ENCODE peak calls at places on chromosomes 12 and 14, in seven cellular contexts. Q is aorta, Z is brain microvascular endothelial cell, T is esophagus muscularis mucosa, F is adipocyte, K is pancreas, N is H7. R is an unnamed sample.

GRCh38 chr12:46430340-46430948 is 57.9 kb upstream of the SLC38A2 start:
- DNase-seq in Q (no peak), Z (peak; percentile 81), T (no peak), F (peak; percentile 76), K (no peak), N (no peak), R (no peak)

GRCh38 chr12:95820096-95820703 is 29.6 kb upstream of the NTN4 start:
- DNase-seq in Q (no peak), Z (peak; percentile 49), T (no peak), F (peak; percentile 80), K (no peak), N (peak; percentile 19), R (peak; percentile 41)

GRCh38 chr12:52794479-52795331 is 1.2 kb downstream of the KRT3 start:
- DNase-seq in Q (no peak), Z (no peak), T (no peak), F (no peak), K (no peak), N (no peak), R (no peak)

GRCh38 chr12:68224613-68225285 is 861 bp downstream of the IL26 start:
- DNase-seq in Q (no peak), Z (peak; percentile 73), T (no peak), F (peak; percentile 47), K (no peak), N (no peak), R (no peak)

GRCh38 chr14:37252434-37252833 is 54.7 kb downstream of the MIPOL1 start:
- DNase-seq in Q (no peak), Z (no peak), T (no peak), F (no peak), K (no peak), N (no peak), R (no peak)

GRCh38 chr12:108495054-108495453 is 20.0 kb upstream of the FICD start:
- DNase-seq in Q (no peak), Z (peak; percentile 40), T (no peak), F (peak; percentile 43), K (no peak), N (peak; percentile 72), R (no peak)

GRCh38 chr12:25242981-25243764 is 7.6 kb downstream of the KRAS start:
- DNase-seq in Q (no peak), Z (no peak), T (no peak), F (no peak), K (no peak), N (no peak), R (peak; percentile 20)

GRCh38 chr12:88453323-88453722 is 126.9 kb downstream of the KITLG start:
- DNase-seq in Q (no peak), Z (no peak), T (no peak), F (peak; percentile 63), K (no peak), N (no peak), R (no peak)

GRCh38 chr12:122867701-122868461 is 28.0 kb downstream of the VPS37B start:
- DNase-seq in Q (peak; percentile 76), Z (no peak), T (no peak), F (no peak), K (peak; percentile 96), N (peak; percentile 93), R (peak; percentile 69)

GRCh38 chr14:54493293-54493692 is 4.5 kb upstream of the GMFB start:
- DNase-seq in Q (no peak), Z (no peak), T (no peak), F (no peak), K (no peak), N (no peak), R (peak; percentile 22)

GRCh38 chr12:16348435-16349131 is 1.1 kb downstream of the MGST1 start:
- DNase-seq in Q (no peak), Z (no peak), T (no peak), F (no peak), K (no peak), N (no peak), R (no peak)

GRCh38 chr14:106268013-106268727 is 741.8 kb downstream of the TMEM121 start:
- DNase-seq in Q (no peak), Z (no peak), T (no peak), F (no peak), K (no peak), N (no peak), R (peak; percentile 48)

GRCh38 chr14:106269451-106270204 is 743.2 kb downstream of the TMEM121 start:
- DNase-seq in Q (no peak), Z (no peak), T (no peak), F (no peak), K (no peak), N (no peak), R (no peak)

GRCh38 chr14:106269029-106269428 is 742.6 kb downstream of the TMEM121 start:
- DNase-seq in Q (no peak), Z (no peak), T (no peak), F (no peak), K (no peak), N (no peak), R (no peak)
- H3K27me3 ChIP-seq in Q (no peaks in the 10 kb centered on the region), Z (no peaks in the 10 kb centered on the region), T (no peaks in the 10 kb centered on the region), F (peaks cover 14% of the 10 kb centered on the region), K (peaks cover 9% of the 10 kb centered on the region), N (no peaks in the 10 kb centered on the region), R (peaks cover 3% of the 10 kb centered on the region)

DNA sequence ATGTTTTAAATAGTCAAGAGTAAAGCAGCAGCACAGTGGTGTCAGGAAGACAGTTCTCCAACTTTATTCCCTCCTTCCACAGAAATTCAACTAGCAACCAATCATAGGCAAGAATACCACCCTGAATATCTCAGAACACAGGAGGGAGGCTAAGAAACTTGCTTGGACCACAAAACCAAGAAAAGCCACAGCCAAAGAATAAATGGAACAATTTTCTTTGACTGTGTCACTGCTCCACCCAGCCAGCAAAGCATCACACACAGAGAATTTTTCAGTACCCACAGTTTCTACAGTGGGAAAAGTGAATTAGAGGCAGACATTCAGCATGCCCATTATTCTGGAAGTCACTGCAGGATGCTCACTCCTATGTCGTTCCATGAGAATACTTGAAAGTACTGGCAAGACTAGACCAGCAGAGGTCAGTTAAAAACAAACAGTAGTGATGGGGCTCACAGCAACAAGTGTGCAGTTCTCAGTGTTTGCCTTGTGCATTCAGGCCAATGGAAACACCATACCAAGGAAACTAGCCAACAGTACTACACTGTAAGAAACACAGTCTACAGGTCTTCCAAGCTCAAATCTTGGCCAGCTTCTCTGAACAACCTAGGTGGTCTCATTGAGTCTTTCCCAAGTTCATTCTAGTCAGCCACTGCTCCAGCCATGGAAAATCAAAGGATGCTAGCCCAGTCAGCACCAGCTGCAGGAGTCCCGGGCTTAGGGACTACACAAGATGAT is 56.8 kb upstream of the FOXG1 start:
- DNase-seq in Q (no peak), Z (no peak), T (no peak), F (no peak), K (no peak), N (peak; percentile 7), R (no peak)
- H3K4me3 ChIP-seq in Q (no peak overlapping the region), Z (no peak overlapping the region), T (no peak overlapping the region), F (no peak overlapping the region), K (no peak overlapping the region), N (no peak overlapping the region), R (no peak overlapping the region)

GRCh38 chr12:3125674-3126073 is 48.5 kb downstream of the TSPAN9 start:
- DNase-seq in Q (no peak), Z (no peak), T (no peak), F (no peak), K (no peak), N (no peak), R (no peak)
- H3K27me3 ChIP-seq in Q (no peaks in the 10 kb centered on the region), Z (no peaks in the 10 kb centered on the region), T (no peaks in the 10 kb centered on the region), F (no peaks in the 10 kb centered on the region), K (no peaks in the 10 kb centered on the region), N (no peaks in the 10 kb centered on the region), R (no peaks in the 10 kb centered on the region)

DNA sequence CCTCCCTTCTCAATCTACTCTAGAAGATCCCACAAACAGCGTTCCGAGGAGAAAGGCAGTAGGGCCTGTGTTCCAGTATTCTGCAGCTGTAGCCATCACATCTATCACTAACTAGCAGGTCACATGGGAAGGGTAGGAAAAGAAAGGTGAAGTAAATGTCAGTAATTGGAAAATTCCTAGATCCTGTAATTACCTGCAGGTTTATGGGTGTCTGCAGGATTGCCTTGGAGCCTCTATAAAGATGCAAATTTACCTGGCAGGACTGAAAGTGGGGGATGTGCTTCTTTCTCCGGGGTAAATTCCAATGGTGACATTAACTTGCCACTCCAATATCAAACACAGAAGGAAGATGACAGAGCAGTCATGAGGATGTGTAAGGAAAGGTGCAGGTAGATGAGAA is 77.8 kb downstream of the FERMT2 start:
- DNase-seq in Q (no peak), Z (no peak), T (no peak), F (no peak), K (no peak), N (peak; percentile 21), R (no peak)
- H3K4me3 ChIP-seq in Q (no peak overlapping the region), Z (no peak overlapping the region), T (no peak overlapping the region), F (peak overlapping the region; percentile 50), K (no peak overlapping the region), N (no peak overlapping the region), R (no peak overlapping the region)

GRCh38 chr12:2299207-2299606 is 246.4 kb downstream of the CACNA1C start:
- DNase-seq in Q (no peak), Z (no peak), T (no peak), F (no peak), K (no peak), N (no peak), R (no peak)

GRCh38 chr12:2302711-2303255 is 250.0 kb downstream of the CACNA1C start:
- DNase-seq in Q (no peak), Z (no peak), T (no peak), F (no peak), K (no peak), N (no peak), R (no peak)

GRCh38 chr12:2300886-2301285 is 248.1 kb downstream of the CACNA1C start:
- DNase-seq in Q (no peak), Z (no peak), T (no peak), F (no peak), K (no peak), N (no peak), R (no peak)

GRCh38 chr12:2300168-2300567 is 247.4 kb downstream of the CACNA1C start:
- DNase-seq in Q (no peak), Z (no peak), T (no peak), F (no peak), K (no peak), N (no peak), R (no peak)

DNA sequence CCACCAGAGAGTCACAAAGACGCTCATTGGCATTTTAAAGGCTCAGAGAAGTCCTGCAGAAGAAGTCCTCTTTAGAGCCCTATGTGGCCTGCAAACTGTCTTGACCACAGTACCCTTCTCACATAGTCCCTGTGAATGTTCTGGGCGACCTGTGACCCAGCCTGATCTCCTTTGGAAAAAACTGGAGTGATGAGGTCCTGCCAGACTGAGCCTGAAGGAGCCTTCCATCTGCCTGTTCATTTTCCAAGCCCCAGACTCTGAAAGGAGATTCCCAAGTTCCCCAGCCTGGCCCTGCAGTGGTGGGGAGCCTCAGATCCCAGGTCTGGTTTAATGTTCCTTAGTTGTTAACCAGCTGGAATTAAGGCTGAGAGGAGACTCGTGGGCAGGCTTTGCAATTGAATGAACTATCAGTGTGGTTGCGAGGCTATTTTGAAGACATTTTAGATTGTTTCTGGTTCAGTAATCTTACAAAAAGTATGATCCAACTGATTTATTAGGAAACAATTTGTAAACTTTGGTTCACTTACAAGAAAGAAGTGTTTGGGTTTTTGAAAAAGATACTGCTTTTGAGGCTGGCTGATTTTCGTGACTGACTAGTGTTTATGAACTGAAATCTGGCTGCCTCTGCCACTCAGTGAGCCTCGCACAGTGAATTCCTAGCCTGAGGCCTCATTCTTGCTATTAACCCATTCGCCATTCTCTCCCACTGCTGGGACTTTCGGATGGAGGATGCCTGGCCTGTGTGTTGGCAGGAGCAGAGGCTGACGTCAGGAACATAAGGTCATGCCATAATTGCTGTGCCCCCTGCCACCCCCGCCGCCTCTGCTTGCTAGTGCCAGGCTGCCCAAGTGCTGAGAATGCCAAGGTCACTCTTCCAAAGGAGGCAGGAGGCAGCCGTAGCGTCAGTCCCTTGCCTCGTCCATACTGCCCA is 249.0 kb downstream of the CACNA1C start:
- DNase-seq in Q (peak; percentile 91), Z (no peak), T (no peak), F (peak; percentile 94), K (no peak), N (no peak), R (no peak)
- H3K27me3 ChIP-seq in Q (no peaks in the 10 kb centered on the region), Z (no peaks in the 10 kb centered on the region), T (no peaks in the 10 kb centered on the region), F (no peaks in the 10 kb centered on the region), K (no peaks in the 10 kb centered on the region), N (no peaks in the 10 kb centered on the region), R (no peaks in the 10 kb centered on the region)